ENCODE peak calls at places on chromosomes 13 and 19, in ten cellular contexts. U is T-helper 1 cell; S is kidney; I is IMR-90; V is activated CD4-positive, alpha-beta T cell treated with anti-CD3 and anti-CD28 coated beads for 24 hours; B is left cardiac atrium; J is BJ; L is RCC 7860; K is activated T-helper 1 cell treated with anti-CD3 and anti-CD28 coated beads, Interleukin-2, amount 50 U/mL, for 16 hours; P is lower lobe of right lung. Y is an unnamed sample.

GRCh38 chr13:48985751-48986150 is 10.0 kb downstream of the FNDC3A start:
- DNase-seq in U (no peak), S (no peak), I (no peak), V (no peak), B (no peak), J (no peak), L (no peak), K (no peak), P (no peak), Y (no peak)

GRCh38 chr19:35755550-35756371 is 1.1 kb downstream of the HSPB6 start:
- DNase-seq in U (peak), S (peak), I (peak), V (no peak), B (peak), J (no peak), L (no peak), K (peak), P (no peak), Y (peak)

GRCh38 chr19:6723108-6723618 is 2.7 kb upstream of the C3 start:
- DNase-seq in U (no peak), S (peak), I (peak), V (no peak), B (peak), J (no peak), L (peak), K (no peak), P (peak), Y (no peak)

GRCh38 chr13:42970824-42971669 is 21.0 kb downstream of the EPSTI1 start:
- DNase-seq in U (peak), S (no peak), I (peak), V (no peak), B (no peak), J (no peak), L (peak), K (no peak), P (no peak), Y (peak)

GRCh38 chr13:112722433-112723250 is 32.8 kb downstream of the ATP11A start:
- DNase-seq in U (no peak), S (peak), I (peak), V (no peak), B (peak), J (no peak), L (peak), K (no peak), P (peak), Y (peak)

GRCh38 chr19:58554494-58555368 is at the start of gene CHMP2A:
- DNase-seq in U (peak), S (peak), I (peak), V (peak), B (peak), J (peak), L (peak), K (peak), P (peak), Y (no peak)

GRCh38 chr13:26255717-26256277 is 1.9 kb downstream of the CDK8 start:
- DNase-seq in U (no peak), S (no peak), I (peak), V (no peak), B (no peak), J (no peak), L (no peak), K (no peak), P (no peak), Y (peak)

GRCh38 chr19:6223461-6224307 is 56.1 kb downstream of the MLLT1 start:
- DNase-seq in U (no peak), S (peak), I (no peak), V (no peak), B (no peak), J (no peak), L (no peak), K (no peak), P (no peak), Y (no peak)

GRCh38 chr13:79988573-79988972 is 352.4 kb downstream of the SPRY2 start:
- DNase-seq in U (no peak), S (no peak), I (peak), V (no peak), B (no peak), J (peak), L (no peak), K (no peak), P (no peak), Y (no peak)

GRCh38 chr13:43072394-43072793 is 49.0 kb downstream of the DNAJC15 start:
- DNase-seq in U (no peak), S (no peak), I (no peak), V (no peak), B (peak), J (no peak), L (no peak), K (no peak), P (peak), Y (no peak)

GRCh38 chr13:111938743-111939142 is 128.2 kb upstream of the SOX1 start:
- DNase-seq in U (no peak), S (no peak), I (no peak), V (no peak), B (no peak), J (no peak), L (no peak), K (no peak), P (no peak), Y (no peak)

GRCh38 chr13:23621316-23621645 is 51.1 kb downstream of the TNFRSF19 start:
- DNase-seq in U (no peak), S (no peak), I (peak), V (no peak), B (no peak), J (peak), L (peak), K (no peak), P (no peak), Y (peak)

GRCh38 chr19:4547303-4548237 is 7.7 kb upstream of the LRG1 start:
- DNase-seq in U (peak), S (no peak), I (no peak), V (no peak), B (peak), J (no peak), L (no peak), K (no peak), P (peak), Y (no peak)

GRCh38 chr19:42091300-42092266 is 15.6 kb downstream of the ZNF574 start:
- DNase-seq in U (no peak), S (no peak), I (peak), V (no peak), B (peak), J (no peak), L (no peak), K (no peak), P (no peak), Y (peak)

GRCh38 chr13:44230736-44231135 is 142.9 kb upstream of the SERP2 start:
- DNase-seq in U (no peak), S (no peak), I (no peak), V (no peak), B (no peak), J (no peak), L (no peak), K (no peak), P (no peak), Y (no peak)

GRCh38 chr13:30308548-30308947 is 1.2 kb upstream of the KATNAL1 start:
- DNase-seq in U (peak), S (no peak), I (peak), V (no peak), B (no peak), J (no peak), L (no peak), K (no peak), P (no peak), Y (peak)

GRCh38 chr13:94672400-94672799 is 39.9 kb downstream of the SOX21 start:
- DNase-seq in U (no peak), S (no peak), I (no peak), V (no peak), B (no peak), J (no peak), L (no peak), K (no peak), P (no peak), Y (no peak)

GRCh38 chr13:30647824-30648521 is 30.3 kb downstream of the USPL1 start:
- DNase-seq in U (no peak), S (no peak), I (no peak), V (no peak), B (no peak), J (no peak), L (no peak), K (no peak), P (no peak), Y (no peak)

GRCh38 chr13:68905186-68905585 is 1202.4 kb upstream of the ATXN8OS start:
- DNase-seq in U (no peak), S (no peak), I (no peak), V (no peak), B (no peak), J (no peak), L (no peak), K (no peak), P (no peak), Y (no peak)

GRCh38 chr13:26037302-26037701 is 14.5 kb downstream of the SHISA2 start:
- DNase-seq in U (peak), S (no peak), I (no peak), V (no peak), B (no peak), J (no peak), L (no peak), K (no peak), P (no peak), Y (peak)

GRCh38 chr13:96141032-96141431 is 51.1 kb downstream of the HS6ST3 start:
- DNase-seq in U (no peak), S (no peak), I (peak), V (no peak), B (no peak), J (no peak), L (no peak), K (no peak), P (no peak), Y (peak)

GRCh38 chr13:40503966-40504591 is 162.4 kb downstream of the FOXO1 start:
- DNase-seq in U (no peak), S (no peak), I (peak), V (no peak), B (peak), J (peak), L (peak), K (no peak), P (no peak), Y (no peak)

GRCh38 chr13:24005711-24006281 is 108.5 kb upstream of the C1QTNF9B start:
- DNase-seq in U (no peak), S (no peak), I (no peak), V (no peak), B (no peak), J (no peak), L (peak), K (no peak), P (no peak), Y (no peak)

GRCh38 chr13:24216176-24216575 is 55.7 kb downstream of the SPATA13 start:
- DNase-seq in U (no peak), S (no peak), I (no peak), V (no peak), B (no peak), J (no peak), L (no peak), K (no peak), P (no peak), Y (no peak)

GRCh38 chr13:72782717-72783116 is 784 bp downstream of the PIBF1 start:
- DNase-seq in U (peak), S (no peak), I (peak), V (no peak), B (no peak), J (no peak), L (no peak), K (no peak), P (no peak), Y (peak)

GRCh38 chr19:12995596-12996541 is 594 bp downstream of the NFIX start:
- DNase-seq in U (no peak), S (peak), I (peak), V (no peak), B (no peak), J (no peak), L (no peak), K (no peak), P (no peak), Y (peak)

GRCh38 chr13:110665491-110666254 is 40.2 kb downstream of the CARS2 start:
- DNase-seq in U (no peak), S (no peak), I (no peak), V (no peak), B (no peak), J (no peak), L (no peak), K (no peak), P (no peak), Y (no peak)

GRCh38 chr19:36528194-36528920 is at the start of gene ZNF260:
- DNase-seq in U (peak), S (peak), I (peak), V (peak), B (peak), J (peak), L (peak), K (peak), P (peak), Y (peak)

GRCh38 chr13:102240110-102240509 is 161.7 kb downstream of the FGF14 start:
- DNase-seq in U (no peak), S (no peak), I (no peak), V (no peak), B (no peak), J (no peak), L (no peak), K (no peak), P (no peak), Y (no peak)

GRCh38 chr19:2808129-2808941 is 11.3 kb upstream of the ZNF554 start:
- DNase-seq in U (no peak), S (peak), I (no peak), V (no peak), B (no peak), J (no peak), L (no peak), K (no peak), P (no peak), Y (no peak)

GRCh38 chr19:33389574-33390119 is 16.1 kb downstream of the CEBPG start:
- DNase-seq in U (no peak), S (peak), I (no peak), V (no peak), B (no peak), J (no peak), L (no peak), K (no peak), P (no peak), Y (no peak)

GRCh38 chr13:94309997-94310842 is 169.3 kb downstream of the DCT start:
- DNase-seq in U (no peak), S (no peak), I (peak), V (no peak), B (no peak), J (peak), L (peak), K (no peak), P (no peak), Y (no peak)

GRCh38 chr19:47389150-47389556 is 30.2 kb downstream of the MEIS3 start:
- DNase-seq in U (no peak), S (no peak), I (no peak), V (no peak), B (no peak), J (no peak), L (no peak), K (no peak), P (peak), Y (no peak)

GRCh38 chr19:18161691-18162039 is 8.7 kb downstream of the PIK3R2 start:
- DNase-seq in U (no peak), S (no peak), I (no peak), V (no peak), B (no peak), J (no peak), L (no peak), K (no peak), P (no peak), Y (no peak)

GRCh38 chr19:48443731-48444128 is 2.1 kb upstream of the GRWD1 start:
- DNase-seq in U (no peak), S (no peak), I (no peak), V (no peak), B (no peak), J (no peak), L (no peak), K (no peak), P (no peak), Y (no peak)

GRCh38 chr13:48449656-48450055 is 36.7 kb upstream of the LPAR6 start:
- DNase-seq in U (no peak), S (no peak), I (peak), V (no peak), B (no peak), J (peak), L (no peak), K (no peak), P (no peak), Y (no peak)

Y was measured in erythroblast.